ENCODE peak calls at places on chromosomes 5 and 9, in ten cellular contexts. S is Karpas-422; V is fibroblast of lung; T is lung; P is A673; U is neural progenitor cell; Z is stomach; R is CD4-positive, alpha-beta T cell; M is aorta; H is HCT116. O is an unnamed sample. For H3K9me3, the result is how much of the 10 kb centered on the place peaks cover.

GRCh38 chr5:78514427-78515345 is 133.9 kb downstream of the LHFPL2 start:
- DNase-seq in T (no peak), V (no peak), S (no peak), U (no peak), Z (no peak), P (no peak), H (no peak), R (no peak), M (no peak), O (no peak)

GRCh38 chr9:137972355-137972987 is 94.9 kb downstream of the CACNA1B start:
- DNase-seq in H (no peak), R (no peak), M (no peak), S (no peak), P (no peak), U (no peak), Z (no peak), V (no peak), T (no peak), O (no peak)

GRCh38 chr5:74206571-74207550 is 433.7 kb downstream of the ENC1 start:
- DNase-seq in S (no peak), M (peak), P (peak), T (peak), U (peak), Z (peak), V (peak), R (no peak), H (no peak), O (no peak)

GRCh38 chr9:124342946-124343485 is 72.2 kb downstream of the PSMB7 start:
- DNase-seq in H (no peak), U (peak), Z (no peak), M (peak), P (peak), R (no peak), V (peak), S (no peak), T (peak), O (no peak)

GRCh38 chr5:114362197-114362976 is 517 bp downstream of the KCNN2 start:
- DNase-seq in S (no peak), U (peak), R (no peak), V (peak), P (peak), Z (no peak), T (no peak), M (peak), H (no peak), O (no peak)

GRCh38 chr5:122237906-122238305 is 74.1 kb upstream of the SNCAIP start:
- DNase-seq in M (no peak), P (no peak), H (no peak), R (no peak), T (no peak), S (no peak), V (no peak), Z (no peak), U (no peak), O (no peak)

GRCh38 chr5:149268928-149269557 is 2.6 kb upstream of the AFAP1L1 start:
- DNase-seq in M (no peak), Z (no peak), P (peak), T (no peak), H (peak), R (no peak), U (peak), S (peak), V (peak), O (no peak)

GRCh38 chr9:126481862-126482261 is 131.9 kb upstream of the LMX1B start:
- DNase-seq in P (no peak), S (no peak), U (no peak), M (peak), V (no peak), Z (no peak), T (no peak), H (no peak), R (no peak), O (no peak)

GRCh38 chr5:97547999-97548797 is 365.2 kb upstream of the RIOK2 start:
- DNase-seq in R (no peak), M (no peak), U (no peak), Z (no peak), V (peak), H (no peak), S (no peak), T (no peak), P (peak), O (no peak)

GRCh38 chr5:17860660-17861315 is 226.5 kb downstream of the TAF11L14 start:
- DNase-seq in R (no peak), T (no peak), M (no peak), S (no peak), P (no peak), H (no peak), V (peak), U (no peak), Z (no peak), O (no peak)

GRCh38 chr9:93667627-93668026 is 91.2 kb downstream of the PHF2 start:
- DNase-seq in Z (no peak), U (no peak), R (no peak), T (no peak), S (no peak), P (no peak), V (no peak), H (no peak), M (peak), O (no peak)

GRCh38 chr9:70081120-70081495 is 37.5 kb downstream of the MAMDC2 start:
- DNase-seq in M (no peak), H (no peak), V (peak), Z (no peak), P (no peak), R (no peak), U (no peak), T (no peak), S (peak), O (no peak)

GRCh38 chr5:13536921-13537320 is 407.6 kb downstream of the DNAH5 start:
- DNase-seq in R (no peak), U (no peak), M (no peak), T (no peak), H (no peak), P (no peak), Z (no peak), V (no peak), S (no peak), O (no peak)

GRCh38 chr9:89313842-89314241 is 2.8 kb downstream of the CKS2 start:
- DNase-seq in M (no peak), R (no peak), Z (no peak), V (peak), T (no peak), H (no peak), P (no peak), S (no peak), U (no peak), O (no peak)

GRCh38 chr9:110399983-110400382 is 62.3 kb upstream of the TXNDC8 start:
- DNase-seq in H (no peak), S (no peak), V (peak), T (no peak), P (no peak), Z (no peak), R (no peak), M (no peak), U (no peak), O (no peak)

GRCh38 chr5:157215143-157215825 is 34.6 kb downstream of the ITK start:
- DNase-seq in H (no peak), S (peak), V (no peak), Z (no peak), R (no peak), P (no peak), U (no peak), M (no peak), T (no peak), O (no peak)

GRCh38 chr9:69174645-69175487 is 789 bp downstream of the TJP2 start:
- DNase-seq in R (no peak), T (no peak), M (peak), H (no peak), S (no peak), Z (no peak), P (peak), V (peak), U (peak), O (peak)

GRCh38 chr5:32812399-32812798 is 101.3 kb downstream of the NPR3 start:
- DNase-seq in T (no peak), V (no peak), U (no peak), P (no peak), H (no peak), M (no peak), S (no peak), Z (no peak), R (no peak), O (no peak)

GRCh38 chr9:94757158-94757557 is 30.7 kb downstream of the AOPEP start:
- DNase-seq in S (no peak), U (no peak), P (peak), V (peak), R (no peak), Z (no peak), M (no peak), H (no peak), T (no peak), O (no peak)

GRCh38 chr5:2532809-2533208 is 218.7 kb downstream of the IRX2 start:
- DNase-seq in U (no peak), S (no peak), Z (no peak), V (no peak), M (no peak), P (no peak), R (no peak), H (no peak), T (no peak), O (no peak)

GRCh38 chr5:2530609-2531008 is 220.9 kb downstream of the IRX2 start:
- DNase-seq in H (no peak), P (no peak), U (no peak), M (no peak), S (no peak), Z (no peak), V (no peak), T (no peak), R (no peak), O (no peak)

GRCh38 chr5:2534251-2534650 is 217.2 kb downstream of the IRX2 start:
- DNase-seq in U (no peak), H (no peak), R (no peak), P (no peak), M (no peak), Z (no peak), T (no peak), S (no peak), V (no peak), O (no peak)

GRCh38 chr5:2529371-2530100 is 221.9 kb downstream of the IRX2 start:
- DNase-seq in S (no peak), U (no peak), P (no peak), H (no peak), V (no peak), M (no peak), R (no peak), T (no peak), Z (no peak), O (no peak)

GRCh38 chr5:2531318-2531717 is 220.2 kb downstream of the IRX2 start:
- DNase-seq in S (no peak), M (no peak), P (no peak), Z (no peak), U (no peak), V (no peak), T (no peak), H (no peak), R (no peak), O (no peak)
- H3K9me3 ChIP-seq in S (under half), M (under half), P (under half), Z (under half), U (under half), V (under half), T (under half), H (under half), R (under half), O (under half)

GRCh38 chr5:141392429-141393198 is at the start of gene PCDHGA8:
- DNase-seq in S (no peak), U (no peak), M (no peak), R (no peak), P (peak), H (peak), V (no peak), Z (no peak), T (no peak), O (no peak)

GRCh38 chr5:141388661-141389060 is 1.2 kb downstream of the PCDHGB4 start:
- DNase-seq in S (no peak), T (no peak), R (no peak), V (no peak), H (no peak), M (no peak), Z (no peak), U (no peak), P (no peak), O (no peak)

GRCh38 chr5:141398608-141399007 is 861 bp downstream of the PCDHGB5 start:
- DNase-seq in R (no peak), P (no peak), M (no peak), H (no peak), T (no peak), V (no peak), Z (no peak), U (no peak), S (no peak), O (no peak)

GRCh38 chr5:141389153-141390042 is 1.9 kb downstream of the PCDHGB4 start:
- DNase-seq in S (no peak), T (no peak), R (no peak), U (no peak), V (no peak), H (no peak), M (no peak), P (no peak), Z (no peak), O (no peak)

GRCh38 chr5:141393267-141393666 is 834 bp downstream of the PCDHGA8 start:
- DNase-seq in S (no peak), P (no peak), H (no peak), U (no peak), M (no peak), Z (no peak), V (no peak), R (no peak), T (no peak), O (no peak)
- H3K9me3 ChIP-seq in S (under half), P (half or more), H (under half), U (half or more), M (under half), Z (half or more), V (under half), R (under half), T (under half), O (under half)

GRCh38 chr5:123943136-123943535 is 431.2 kb downstream of the CSNK1G3 start:
- DNase-seq in T (no peak), P (no peak), U (no peak), R (no peak), M (no peak), S (no peak), H (no peak), V (no peak), Z (no peak), O (no peak)
- H3K9me3 ChIP-seq in T (under half), P (under half), U (under half), R (under half), M (under half), S (under half), H (under half), V (under half), Z (under half), O (under half)

DNA sequence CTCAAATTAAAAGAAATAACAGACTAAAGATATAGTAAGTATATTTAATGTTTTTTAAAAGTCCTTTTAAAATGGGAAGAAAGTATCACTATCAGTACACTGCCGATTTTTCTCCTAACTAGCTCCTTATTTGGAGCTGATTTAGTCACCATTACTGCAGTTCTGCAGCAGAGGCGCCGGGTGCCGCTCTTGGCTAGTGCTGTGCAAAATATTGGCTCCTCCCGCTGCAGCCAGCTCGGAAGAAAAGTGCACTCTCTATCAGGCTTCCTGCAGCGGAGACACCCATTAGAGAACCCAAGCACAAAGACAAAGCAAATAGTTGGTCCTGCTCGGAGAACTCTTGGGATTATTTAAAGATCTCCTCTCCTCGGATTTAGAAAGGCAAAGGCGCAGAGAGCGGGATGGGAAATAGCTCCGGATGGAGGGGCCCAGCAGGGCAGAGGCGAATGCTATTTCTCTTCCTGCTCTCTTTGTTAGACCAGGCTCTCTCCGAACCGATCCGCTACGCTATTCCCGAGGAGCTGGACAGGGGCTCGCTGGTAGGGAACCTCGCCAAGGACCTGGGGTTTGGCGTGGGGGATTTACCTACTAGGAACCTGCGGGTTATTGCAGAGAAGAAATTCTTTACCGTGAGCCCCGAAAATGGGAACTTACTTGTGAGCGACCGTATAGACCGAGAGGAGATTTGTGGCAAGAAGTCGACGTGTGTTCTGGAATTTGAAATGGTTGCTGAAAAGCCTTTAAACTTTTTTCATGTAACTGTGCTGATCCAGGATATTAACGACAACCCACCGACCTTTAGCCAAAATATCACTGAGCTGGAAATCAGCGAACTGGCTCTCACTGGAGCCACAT is at the start of gene PCDHGB3:
- DNase-seq in R (peak), H (no peak), M (no peak), S (peak), P (peak), V (peak), Z (no peak), T (no peak), U (no peak), O (no peak)
- H3K9me3 ChIP-seq in R (half or more), H (under half), M (under half), S (under half), P (under half), V (under half), Z (half or more), T (under half), U (under half), O (under half)

O was measured in T-helper 17 cell.